ENCODE peak calls at places on chromosomes 4 and X, in seven cellular contexts. One of them, this sample, is unnamed. For H3K36me3, the result is how much of the 10 kb centered on the place peaks cover.

GRCh38 chr4:153641532-153641931 is 42.5 kb upstream of the TLR2 start:
- DNase-seq in BE2C: no peak
- DNase-seq in CD8-positive, alpha-beta T cell: no peak
- DNase-seq in iPS DF 6.9: no peak
- DNase-seq in body of pancreas: no peak
- DNase-seq in colonic mucosa: no peak
- DNase-seq in IMR-90: no peak
- DNase-seq in this sample: no peak

GRCh38 chr4:95044204-95044848 is 286.6 kb downstream of the BMPR1B start:
- DNase-seq in iPS DF 6.9: no peak
- DNase-seq in colonic mucosa: no peak
- DNase-seq in body of pancreas: no peak
- DNase-seq in CD8-positive, alpha-beta T cell: no peak
- DNase-seq in BE2C: no peak
- DNase-seq in IMR-90: no peak
- DNase-seq in this sample: no peak

GRCh38 chr4:123421227-123421941 is 24.8 kb downstream of the SPRY1 start:
- DNase-seq in iPS DF 6.9: no peak
- DNase-seq in IMR-90: peak
- DNase-seq in BE2C: no peak
- DNase-seq in body of pancreas: no peak
- DNase-seq in colonic mucosa: no peak
- DNase-seq in CD8-positive, alpha-beta T cell: no peak
- DNase-seq in this sample: no peak

GRCh38 chr4:112817933-112818921 is 181.3 kb downstream of the LARP7 start:
- DNase-seq in body of pancreas: no peak
- DNase-seq in colonic mucosa: peak
- DNase-seq in IMR-90: peak
- DNase-seq in iPS DF 6.9: peak
- DNase-seq in BE2C: peak
- DNase-seq in CD8-positive, alpha-beta T cell: no peak
- DNase-seq in this sample: peak

GRCh38 chr4:173046818-173047217 is 121.8 kb upstream of the GALNT7 start:
- DNase-seq in IMR-90: peak
- DNase-seq in colonic mucosa: no peak
- DNase-seq in body of pancreas: no peak
- DNase-seq in iPS DF 6.9: no peak
- DNase-seq in CD8-positive, alpha-beta T cell: no peak
- DNase-seq in BE2C: no peak
- DNase-seq in this sample: no peak

GRCh38 chr4:104901438-104901837 is 245.2 kb upstream of the TET2 start:
- DNase-seq in body of pancreas: no peak
- DNase-seq in iPS DF 6.9: no peak
- DNase-seq in colonic mucosa: no peak
- DNase-seq in CD8-positive, alpha-beta T cell: no peak
- DNase-seq in BE2C: no peak
- DNase-seq in IMR-90: no peak
- DNase-seq in this sample: peak

GRCh38 chr4:80007745-80008149 is 65.3 kb downstream of the ANTXR2 start:
- DNase-seq in CD8-positive, alpha-beta T cell: no peak
- DNase-seq in colonic mucosa: no peak
- DNase-seq in IMR-90: no peak
- DNase-seq in BE2C: no peak
- DNase-seq in body of pancreas: no peak
- DNase-seq in iPS DF 6.9: no peak
- DNase-seq in this sample: peak

GRCh38 chr4:52376107-52376704 is 282.9 kb downstream of the USP46 start:
- DNase-seq in BE2C: peak
- DNase-seq in iPS DF 6.9: no peak
- DNase-seq in body of pancreas: peak
- DNase-seq in CD8-positive, alpha-beta T cell: no peak
- DNase-seq in colonic mucosa: peak
- DNase-seq in IMR-90: peak
- DNase-seq in this sample: no peak

GRCh38 chr4:141652161-141652778 is 15.9 kb downstream of the IL15 start:
- DNase-seq in BE2C: no peak
- DNase-seq in CD8-positive, alpha-beta T cell: no peak
- DNase-seq in body of pancreas: no peak
- DNase-seq in colonic mucosa: no peak
- DNase-seq in IMR-90: peak
- DNase-seq in iPS DF 6.9: no peak
- DNase-seq in this sample: no peak

GRCh38 chrX:123878177-123878576 is 18.3 kb downstream of the XIAP start:
- DNase-seq in colonic mucosa: no peak
- DNase-seq in CD8-positive, alpha-beta T cell: no peak
- DNase-seq in IMR-90: peak
- DNase-seq in iPS DF 6.9: no peak
- DNase-seq in BE2C: no peak
- DNase-seq in body of pancreas: no peak
- DNase-seq in this sample: no peak

GRCh38 chr4:102694791-102695190 is 66.0 kb downstream of the MANBA start:
- DNase-seq in CD8-positive, alpha-beta T cell: no peak
- DNase-seq in BE2C: no peak
- DNase-seq in colonic mucosa: no peak
- DNase-seq in iPS DF 6.9: no peak
- DNase-seq in body of pancreas: no peak
- DNase-seq in IMR-90: peak
- DNase-seq in this sample: no peak

GRCh38 chrX:24498181-24498580 is 33.1 kb downstream of the PDK3 start:
- DNase-seq in BE2C: peak
- DNase-seq in iPS DF 6.9: no peak
- DNase-seq in colonic mucosa: no peak
- DNase-seq in CD8-positive, alpha-beta T cell: peak
- DNase-seq in body of pancreas: peak
- DNase-seq in IMR-90: no peak
- DNase-seq in this sample: no peak

GRCh38 chr4:8871417-8872401 is at the start of gene HMX1:
- DNase-seq in BE2C: peak
- DNase-seq in iPS DF 6.9: no peak
- DNase-seq in CD8-positive, alpha-beta T cell: no peak
- DNase-seq in colonic mucosa: no peak
- DNase-seq in IMR-90: no peak
- DNase-seq in body of pancreas: no peak
- DNase-seq in this sample: no peak

GRCh38 chr4:68163754-68164153 is 34.1 kb upstream of the TMPRSS11F start:
- DNase-seq in colonic mucosa: no peak
- DNase-seq in iPS DF 6.9: no peak
- DNase-seq in BE2C: no peak
- DNase-seq in CD8-positive, alpha-beta T cell: no peak
- DNase-seq in IMR-90: no peak
- DNase-seq in body of pancreas: no peak
- DNase-seq in this sample: no peak

GRCh38 chr4:111283066-111283677 is 660.3 kb upstream of the PITX2 start:
- DNase-seq in CD8-positive, alpha-beta T cell: no peak
- DNase-seq in body of pancreas: peak
- DNase-seq in colonic mucosa: peak
- DNase-seq in IMR-90: peak
- DNase-seq in iPS DF 6.9: peak
- DNase-seq in BE2C: peak
- DNase-seq in this sample: peak

GRCh38 chr4:54976682-54977081 is 148.7 kb downstream of the KDR start:
- DNase-seq in BE2C: no peak
- DNase-seq in colonic mucosa: no peak
- DNase-seq in body of pancreas: no peak
- DNase-seq in iPS DF 6.9: no peak
- DNase-seq in IMR-90: no peak
- DNase-seq in CD8-positive, alpha-beta T cell: no peak
- DNase-seq in this sample: no peak

GRCh38 chr4:39394706-39395105 is 12.0 kb upstream of the KLB start:
- DNase-seq in body of pancreas: no peak
- DNase-seq in CD8-positive, alpha-beta T cell: no peak
- DNase-seq in iPS DF 6.9: no peak
- DNase-seq in colonic mucosa: no peak
- DNase-seq in IMR-90: no peak
- DNase-seq in BE2C: no peak
- DNase-seq in this sample: no peak

GRCh38 chr4:163180087-163180486 is 13.4 kb upstream of the NAF1 start:
- DNase-seq in CD8-positive, alpha-beta T cell: no peak
- DNase-seq in BE2C: no peak
- DNase-seq in colonic mucosa: no peak
- DNase-seq in body of pancreas: no peak
- DNase-seq in iPS DF 6.9: no peak
- DNase-seq in IMR-90: no peak
- DNase-seq in this sample: no peak

GRCh38 chrX:141982296-141982695 is 78.6 kb downstream of the MAGEC1 start:
- DNase-seq in body of pancreas: no peak
- DNase-seq in IMR-90: no peak
- DNase-seq in colonic mucosa: no peak
- DNase-seq in BE2C: no peak
- DNase-seq in CD8-positive, alpha-beta T cell: no peak
- DNase-seq in iPS DF 6.9: no peak
- DNase-seq in this sample: no peak

GRCh38 chrX:135345328-135345645 is 36.0 kb downstream of the ETDC start:
- DNase-seq in BE2C: peak
- DNase-seq in iPS DF 6.9: no peak
- DNase-seq in CD8-positive, alpha-beta T cell: no peak
- DNase-seq in colonic mucosa: peak
- DNase-seq in body of pancreas: peak
- DNase-seq in IMR-90: peak
- DNase-seq in this sample: no peak

GRCh38 chr4:10492486-10492885 is 35.3 kb upstream of the ZNF518B start:
- DNase-seq in iPS DF 6.9: no peak
- DNase-seq in body of pancreas: no peak
- DNase-seq in BE2C: no peak
- DNase-seq in IMR-90: no peak
- DNase-seq in colonic mucosa: no peak
- DNase-seq in CD8-positive, alpha-beta T cell: no peak
- DNase-seq in this sample: no peak

GRCh38 chr4:10495651-10496050 is 38.4 kb upstream of the ZNF518B start:
- DNase-seq in iPS DF 6.9: no peak
- DNase-seq in IMR-90: no peak
- DNase-seq in CD8-positive, alpha-beta T cell: no peak
- DNase-seq in body of pancreas: no peak
- DNase-seq in colonic mucosa: no peak
- DNase-seq in BE2C: peak
- DNase-seq in this sample: no peak

GRCh38 chr4:10491420-10491819 is 34.2 kb upstream of the ZNF518B start:
- DNase-seq in BE2C: no peak
- DNase-seq in body of pancreas: no peak
- DNase-seq in CD8-positive, alpha-beta T cell: no peak
- DNase-seq in colonic mucosa: no peak
- DNase-seq in IMR-90: no peak
- DNase-seq in iPS DF 6.9: no peak
- DNase-seq in this sample: no peak

GRCh38 chr4:10490996-10491395 is 33.8 kb upstream of the ZNF518B start:
- DNase-seq in colonic mucosa: no peak
- DNase-seq in body of pancreas: no peak
- DNase-seq in CD8-positive, alpha-beta T cell: no peak
- DNase-seq in IMR-90: no peak
- DNase-seq in iPS DF 6.9: no peak
- DNase-seq in BE2C: no peak
- DNase-seq in this sample: no peak

GRCh38 chr4:10496200-10496599 is 39.0 kb upstream of the ZNF518B start:
- DNase-seq in colonic mucosa: no peak
- DNase-seq in IMR-90: no peak
- DNase-seq in CD8-positive, alpha-beta T cell: no peak
- DNase-seq in body of pancreas: no peak
- DNase-seq in iPS DF 6.9: peak
- DNase-seq in BE2C: no peak
- DNase-seq in this sample: no peak
- H3K36me3 ChIP-seq in colonic mucosa: under half
- H3K36me3 ChIP-seq in IMR-90: under half
- H3K36me3 ChIP-seq in CD8-positive, alpha-beta T cell: under half
- H3K36me3 ChIP-seq in body of pancreas: under half
- H3K36me3 ChIP-seq in iPS DF 6.9: under half
- H3K36me3 ChIP-seq in BE2C: under half
- H3K36me3 ChIP-seq in this sample: under half

DNA sequence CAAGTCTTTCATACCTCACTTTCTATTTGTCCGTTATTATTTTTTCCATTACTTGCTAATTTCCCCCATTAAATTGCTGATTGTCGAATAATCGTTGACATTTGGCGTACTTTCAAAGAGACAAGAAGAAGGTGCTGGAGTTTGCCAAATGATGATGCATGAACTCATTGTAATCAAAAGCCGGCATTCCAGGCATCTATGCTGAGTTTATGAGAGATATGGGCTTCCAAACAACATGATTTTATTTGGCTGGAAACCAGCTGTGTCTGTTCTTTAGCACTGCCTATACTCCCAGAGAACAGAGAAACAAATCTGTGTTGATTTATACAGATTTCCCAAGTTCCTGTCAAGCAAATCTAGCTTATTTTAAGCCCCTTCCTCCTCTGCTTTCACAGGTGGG is 80.8 kb upstream of the RPS6KA3 start:
- DNase-seq in body of pancreas: no peak
- DNase-seq in iPS DF 6.9: no peak
- DNase-seq in colonic mucosa: no peak
- DNase-seq in CD8-positive, alpha-beta T cell: no peak
- DNase-seq in IMR-90: peak
- DNase-seq in BE2C: no peak
- DNase-seq in this sample: no peak
- H3K36me3 ChIP-seq in body of pancreas: under half
- H3K36me3 ChIP-seq in iPS DF 6.9: under half
- H3K36me3 ChIP-seq in colonic mucosa: under half
- H3K36me3 ChIP-seq in CD8-positive, alpha-beta T cell: under half
- H3K36me3 ChIP-seq in IMR-90: under half
- H3K36me3 ChIP-seq in BE2C: under half
- H3K36me3 ChIP-seq in this sample: under half

GRCh38 chr4:77023920-77024319 is 51.9 kb downstream of the CCNI start:
- DNase-seq in CD8-positive, alpha-beta T cell: no peak
- DNase-seq in IMR-90: no peak
- DNase-seq in colonic mucosa: no peak
- DNase-seq in BE2C: no peak
- DNase-seq in iPS DF 6.9: no peak
- DNase-seq in body of pancreas: no peak
- DNase-seq in this sample: no peak
- H3K36me3 ChIP-seq in CD8-positive, alpha-beta T cell: under half
- H3K36me3 ChIP-seq in IMR-90: half or more
- H3K36me3 ChIP-seq in colonic mucosa: under half
- H3K36me3 ChIP-seq in BE2C: half or more
- H3K36me3 ChIP-seq in iPS DF 6.9: under half
- H3K36me3 ChIP-seq in body of pancreas: under half
- H3K36me3 ChIP-seq in this sample: under half

GRCh38 chr4:77014256-77014655 is 61.5 kb downstream of the CCNI start:
- DNase-seq in body of pancreas: no peak
- DNase-seq in iPS DF 6.9: no peak
- DNase-seq in CD8-positive, alpha-beta T cell: no peak
- DNase-seq in colonic mucosa: no peak
- DNase-seq in IMR-90: no peak
- DNase-seq in BE2C: no peak
- DNase-seq in this sample: no peak
- H3K36me3 ChIP-seq in body of pancreas: under half
- H3K36me3 ChIP-seq in iPS DF 6.9: under half
- H3K36me3 ChIP-seq in CD8-positive, alpha-beta T cell: under half
- H3K36me3 ChIP-seq in colonic mucosa: under half
- H3K36me3 ChIP-seq in IMR-90: under half
- H3K36me3 ChIP-seq in BE2C: under half
- H3K36me3 ChIP-seq in this sample: under half

GRCh38 chr4:184768296-184768695 is 34.4 kb upstream of the CENPU start:
- DNase-seq in colonic mucosa: no peak
- DNase-seq in CD8-positive, alpha-beta T cell: no peak
- DNase-seq in body of pancreas: no peak
- DNase-seq in BE2C: no peak
- DNase-seq in iPS DF 6.9: no peak
- DNase-seq in IMR-90: no peak
- DNase-seq in this sample: no peak
- H3K36me3 ChIP-seq in colonic mucosa: under half
- H3K36me3 ChIP-seq in CD8-positive, alpha-beta T cell: under half
- H3K36me3 ChIP-seq in body of pancreas: under half
- H3K36me3 ChIP-seq in BE2C: under half
- H3K36me3 ChIP-seq in iPS DF 6.9: under half
- H3K36me3 ChIP-seq in IMR-90: under half
- H3K36me3 ChIP-seq in this sample: under half

This sample was measured in GM06990.